ENCODE peak calls at places on chromosomes 12 and 14, in seven cellular contexts. K, J, G, Q, I, P and W are unnamed samples.

GRCh38 chr12:45170456-45171042 is 45.3 kb upstream of the ANO6 start:
- DNase-seq in I (peak; percentile 72), P (peak; percentile 36), K (peak; percentile 48), G (peak; percentile 88), J (peak; percentile 86), Q (peak; percentile 61), W (peak; percentile 15)

GRCh38 chr12:50642035-50642451 is 121.9 kb upstream of the ATF1 start:
- DNase-seq in K (no peak), G (no peak), J (no peak), Q (peak; percentile 35), P (no peak), I (no peak), W (no peak)

GRCh38 chr12:62655524-62656160 is 189.0 kb downstream of the MON2 start:
- DNase-seq in G (no peak), I (no peak), Q (no peak), J (no peak), K (no peak), P (no peak), W (no peak)

GRCh38 chr14:44108601-44109000 is 398.5 kb downstream of the FSCB start:
- DNase-seq in J (no peak), P (no peak), G (no peak), Q (no peak), K (no peak), I (no peak), W (no peak)

GRCh38 chr12:70576341-70577282 is 60.6 kb downstream of the PTPRB start:
- DNase-seq in P (no peak), J (peak; percentile 60), I (no peak), G (no peak), K (no peak), Q (peak; percentile 68), W (no peak)

GRCh38 chr14:29085546-29085945 is 319.0 kb downstream of the FOXG1 start:
- DNase-seq in P (no peak), K (no peak), I (no peak), G (no peak), J (no peak), Q (no peak), W (no peak)

GRCh38 chr14:50943943-50944646 is at the start of gene PYGL:
- DNase-seq in P (peak; percentile 18), I (no peak), J (peak; percentile 70), K (no peak), G (peak; percentile 80), Q (no peak), W (no peak)

GRCh38 chr14:101228949-101229541 is 325.5 kb upstream of the RTL1 start:
- DNase-seq in G (peak; percentile 12), K (no peak), I (no peak), P (no peak), J (no peak), Q (no peak), W (no peak)